ENCODE peak calls at places on chromosomes 12 and 14, in four cellular contexts. A is NCI-H187, O is NCI-H1092 treated with DMSO at 0.1 percent for 48 hours, U is foreskin fibroblast. E is an unnamed sample.

GRCh38 chr14:95895720-95896119 is 19.1 kb downstream of the TUNAR start:
- DNase-seq in A (no peak), O (no peak), U (no peak), E (no peak)

GRCh38 chr12:78568326-78569020 is 296.1 kb upstream of the SYT1 start:
- DNase-seq in A (no peak), O (no peak), U (peak), E (no peak)

GRCh38 chr14:101885254-101885576 is 79.2 kb upstream of the DYNC1H1 start:
- DNase-seq in A (no peak), O (no peak), U (no peak), E (no peak)

GRCh38 chr12:119071638-119072231 is 90.4 kb downstream of the SRRM4 start:
- DNase-seq in A (no peak), O (no peak), U (no peak), E (no peak)

GRCh38 chr14:94500264-94500663 is 9.0 kb downstream of the SERPINA12 start:
- DNase-seq in A (no peak), O (no peak), U (no peak), E (no peak)

GRCh38 chr12:6285532-6286306 is 24.8 kb upstream of the PLEKHG6 start:
- DNase-seq in A (no peak), O (no peak), U (peak), E (no peak)

GRCh38 chr12:52650520-52651081 is 1.4 kb downstream of the KRT2 start:
- DNase-seq in A (no peak), O (no peak), U (no peak), E (peak)

GRCh38 chr12:115467531-115467930 is 783.6 kb upstream of the TBX3 start:
- DNase-seq in A (no peak), O (no peak), U (no peak), E (no peak)

GRCh38 chr12:80632835-80633234 is 74.6 kb upstream of the MYF6 start:
- DNase-seq in A (no peak), O (no peak), U (no peak), E (no peak)

GRCh38 chr12:53761306-53761705 is 9.5 kb upstream of the CISTR start:
- DNase-seq in A (no peak), O (no peak), U (no peak), E (no peak)

GRCh38 chr12:9673404-9674225 is 4.1 kb downstream of the CLEC2D start:
- DNase-seq in A (no peak), O (no peak), U (peak), E (no peak)

GRCh38 chr12:51884676-51885229 is 3.1 kb upstream of the ANKRD33 start:
- DNase-seq in A (no peak), O (no peak), U (peak), E (no peak)

GRCh38 chr12:66129934-66130266 is 650 bp downstream of the LLPH start:
- DNase-seq in A (no peak), O (no peak), U (no peak), E (peak)

GRCh38 chr12:51389302-51389999 is 1.8 kb downstream of the GALNT6 start:
- DNase-seq in A (no peak), O (no peak), U (peak), E (peak)

GRCh38 chr14:51368721-51369163 is 128.7 kb downstream of the TMX1 start:
- DNase-seq in A (no peak), O (no peak), U (peak), E (no peak)

GRCh38 chr12:3199551-3200031 is 122.4 kb downstream of the TSPAN9 start:
- DNase-seq in A (no peak), O (no peak), U (peak), E (no peak)

GRCh38 chr12:46699986-46700385 is 125.8 kb downstream of the SLC38A4 start:
- DNase-seq in A (no peak), O (no peak), U (no peak), E (no peak)

GRCh38 chr12:18677189-18677588 is 60.6 kb downstream of the PLCZ1 start:
- DNase-seq in A (no peak), O (no peak), U (peak), E (no peak)

GRCh38 chr12:42985506-42985905 is 396.0 kb upstream of the PRICKLE1 start:
- DNase-seq in A (no peak), O (no peak), U (no peak), E (no peak)

GRCh38 chr12:52201520-52201839 is 9.7 kb upstream of the KRT80 start:
- DNase-seq in A (no peak), O (no peak), U (no peak), E (no peak)

GRCh38 chr14:89550761-89551283 is 133.8 kb upstream of the FOXN3 start:
- DNase-seq in A (no peak), O (no peak), U (no peak), E (no peak)

GRCh38 chr14:94040796-94041195 is 14.7 kb downstream of the OTUB2 start:
- DNase-seq in A (no peak), O (no peak), U (no peak), E (no peak)

GRCh38 chr12:126233625-126234024 is 1168.4 kb downstream of the AACS start:
- DNase-seq in A (no peak), O (no peak), U (no peak), E (no peak)

GRCh38 chr12:42859612-42860011 is 270.1 kb upstream of the PRICKLE1 start:
- DNase-seq in A (no peak), O (no peak), U (no peak), E (no peak)

GRCh38 chr14:30291216-30291615 is 267.7 kb upstream of the G2E3 start:
- DNase-seq in A (no peak), O (no peak), U (peak), E (no peak)

GRCh38 chr14:103868242-103868897 is 21.0 kb upstream of the PPP1R13B start:
- DNase-seq in A (no peak), O (no peak), U (no peak), E (no peak)

GRCh38 chr12:49413010-49413409 is 45.7 kb downstream of the SPATS2 start:
- DNase-seq in A (no peak), O (no peak), U (peak), E (no peak)

GRCh38 chr12:124518051-124518932 is 49.1 kb downstream of the NCOR2 start:
- DNase-seq in A (peak), O (peak), U (peak), E (peak)

GRCh38 chr14:92325835-92326234 is 2.9 kb downstream of the SLC24A4 start:
- DNase-seq in A (no peak), O (no peak), U (peak), E (no peak)

GRCh38 chr12:124617615-124618014 is 50.2 kb upstream of the NCOR2 start:
- DNase-seq in A (no peak), O (peak), U (no peak), E (peak)

GRCh38 chr14:103385994-103386491 is 828 bp downstream of the MARK3 start:
- DNase-seq in A (no peak), O (peak), U (no peak), E (no peak)

GRCh38 chr14:92160619-92161018 is 38.9 kb downstream of the CPSF2 start:
- DNase-seq in A (no peak), O (no peak), U (peak), E (no peak)

GRCh38 chr12:113292091-113292490 is 42.8 kb downstream of the SLC8B1 start:
- DNase-seq in A (no peak), O (no peak), U (peak), E (no peak)

GRCh38 chr14:76780058-76780345 is 18.7 kb downstream of the VASH1 start:
- DNase-seq in A (no peak), O (no peak), U (no peak), E (no peak)

GRCh38 chr12:52976574-52977071 is 27.7 kb downstream of the KRT18 start:
- DNase-seq in A (no peak), O (no peak), U (no peak), E (no peak)

GRCh38 chr12:75097003-75097402 is 112.6 kb downstream of the KCNC2 start:
- DNase-seq in A (no peak), O (no peak), U (no peak), E (no peak)

E was measured in NCI-H2029.